ENCODE peak calls at places on chromosome 1, in nine cellular contexts. R is tibial artery; G is iPS-NIHi11; A is activated CD8-positive, alpha-beta memory T cell treated with anti-CD3 and anti-CD28 coated beads for 48 hours; D is epithelial cell of esophagus; M is right cardiac atrium; V is fibroblast of the conjunctiva; Q is mesenchymal stem cell; N is memory B cell. B is an unnamed sample.
A peak's percentile ranks its signal among the peaks of the same experiment; 100 is the strongest.

GRCh38 chr1:29686012-29686930 is 449.9 kb downstream of the PTPRU start:
- DNase-seq in R (peak; percentile 25), G (no peak), A (no peak), D (peak; percentile 49), M (no peak), V (no peak), Q (no peak), N (no peak), B (peak; percentile 28)

GRCh38 chr1:151579436-151580225 is 32.2 kb upstream of the SNX27 start:
- DNase-seq in R (no peak), G (no peak), A (no peak), D (peak; percentile 84), M (no peak), V (no peak), Q (peak; percentile 8), N (no peak), B (no peak)

GRCh38 chr1:7373936-7374760 is 396.9 kb upstream of the VAMP3 start:
- DNase-seq in R (peak; percentile 46), G (no peak), A (no peak), D (no peak), M (no peak), V (no peak), Q (no peak), N (no peak), B (peak; percentile 13)

GRCh38 chr1:185267278-185267677 is 49.8 kb downstream of the IVNS1ABP start:
- DNase-seq in R (no peak), G (no peak), A (no peak), D (no peak), M (no peak), V (no peak), Q (no peak), N (no peak), B (no peak)

GRCh38 chr1:89723863-89724262 is 90.9 kb downstream of the LRRC8C start:
- DNase-seq in R (no peak), G (no peak), A (no peak), D (no peak), M (peak; percentile 62), V (peak; percentile 37), Q (no peak), N (no peak), B (no peak)

GRCh38 chr1:244326757-244327156 is 125.0 kb downstream of the ADSS2 start:
- DNase-seq in R (no peak), G (no peak), A (no peak), D (no peak), M (no peak), V (no peak), Q (no peak), N (no peak), B (no peak)

GRCh38 chr1:212721388-212722247 is 22.0 kb upstream of the BATF3 start:
- DNase-seq in R (no peak), G (no peak), A (no peak), D (peak; percentile 70), M (no peak), V (no peak), Q (peak; percentile 71), N (no peak), B (no peak)

GRCh38 chr1:185439727-185440415 is 122.8 kb upstream of the IVNS1ABP start:
- DNase-seq in R (no peak), G (no peak), A (no peak), D (peak; percentile 98), M (no peak), V (peak; percentile 14), Q (peak; percentile 90), N (no peak), B (no peak)

GRCh38 chr1:95926331-95926730 is 692.3 kb downstream of the RWDD3 start:
- DNase-seq in R (no peak), G (no peak), A (no peak), D (no peak), M (no peak), V (no peak), Q (no peak), N (no peak), B (no peak)

B was measured in BE2C.